ENCODE peak calls at places on chromosomes 3 and 15, in five cellular contexts. M is uterus, J is body of pancreas, G is prostate gland, F is spleen. R is an unnamed sample.

GRCh38 chr3:130939753-130940152 is 45.9 kb downstream of the ATP2C1 start:
- DNase-seq in M (no peak), J (no peak), G (no peak), F (no peak), R (no peak)

GRCh38 chr3:191235331-191236314 is 36.6 kb downstream of the OSTN start:
- DNase-seq in M (no peak), J (no peak), G (no peak), F (no peak), R (no peak)

GRCh38 chr15:70426065-70426821 is 328.5 kb upstream of the TLE3 start:
- DNase-seq in M (no peak), J (no peak), G (no peak), F (no peak), R (no peak)

GRCh38 chr3:96959902-96960596 is 145.7 kb downstream of the EPHA6 start:
- DNase-seq in M (no peak), J (no peak), G (no peak), F (no peak), R (no peak)

GRCh38 chr3:10783360-10784346 is 32.4 kb upstream of the SLC6A11 start:
- DNase-seq in M (no peak), J (no peak), G (no peak), F (no peak), R (no peak)

GRCh38 chr15:71443538-71443937 is 328.3 kb downstream of the THSD4 start:
- DNase-seq in M (peak; percentile 69), J (peak; percentile 57), G (peak; percentile 55), F (no peak), R (peak; percentile 62)

GRCh38 chr15:64507293-64507802 is 47.0 kb downstream of the ZNF609 start:
- DNase-seq in M (peak; percentile 76), J (peak; percentile 77), G (peak; percentile 32), F (peak; percentile 78), R (peak; percentile 58)

GRCh38 chr3:113736548-113737089 is 9.4 kb downstream of the NAA50 start:
- DNase-seq in M (no peak), J (no peak), G (peak; percentile 4), F (no peak), R (no peak)

GRCh38 chr3:182183716-182184430 is 472.1 kb downstream of the SOX2 start:
- DNase-seq in M (no peak), J (no peak), G (no peak), F (no peak), R (no peak)

GRCh38 chr15:26864664-26865191 is 2.1 kb upstream of the GABRA5 start:
- DNase-seq in M (no peak), J (no peak), G (no peak), F (no peak), R (no peak)

GRCh38 chr3:127210654-127210943 is 17.7 kb downstream of the PRR23E start:
- DNase-seq in M (no peak), J (no peak), G (no peak), F (no peak), R (no peak)

GRCh38 chr3:147419062-147419701 is 10.0 kb downstream of the ZIC1 start:
- DNase-seq in M (peak; percentile 45), J (peak; percentile 33), G (no peak), F (no peak), R (no peak)

GRCh38 chr3:177463863-177464262 is 266.6 kb upstream of the TBL1XR1 start:
- DNase-seq in M (no peak), J (no peak), G (no peak), F (no peak), R (no peak)

GRCh38 chr3:99708207-99708745 is 69.9 kb downstream of the COL8A1 start:
- DNase-seq in M (no peak), J (no peak), G (no peak), F (no peak), R (no peak)

GRCh38 chr3:13200951-13201350 is 127.7 kb upstream of the IQSEC1 start:
- DNase-seq in M (no peak), J (no peak), G (no peak), F (no peak), R (no peak)

GRCh38 chr3:170002829-170003228 is 35.0 kb upstream of the GPR160 start:
- DNase-seq in M (no peak), J (no peak), G (no peak), F (no peak), R (no peak)
- H3K27ac ChIP-seq in M (no peak overlapping the region), J (no peak overlapping the region), G (no peak overlapping the region), F (peak overlapping the region; percentile 84), R (peak overlapping the region; percentile 17)

DNA sequence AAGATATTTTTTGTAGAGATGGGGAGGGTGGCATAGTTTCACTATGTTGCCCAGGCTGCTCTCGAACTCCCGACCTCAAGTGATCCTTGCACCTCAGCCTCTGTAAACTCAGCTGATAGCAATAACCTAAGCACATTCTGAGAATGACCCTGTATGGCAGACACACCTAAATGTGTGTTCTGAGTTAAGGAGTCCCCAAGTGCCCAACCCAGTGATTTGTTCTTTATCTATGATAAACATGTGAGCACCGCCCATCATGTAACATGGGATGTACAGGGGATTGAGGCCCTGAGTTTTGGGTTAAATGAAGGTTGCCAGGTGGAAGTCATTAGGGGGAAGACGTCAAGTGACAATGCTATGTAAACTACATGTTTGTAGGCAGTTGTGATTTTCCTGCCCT is 5.7 kb downstream of the NCEH1 start:
- DNase-seq in M (no peak), J (no peak), G (no peak), F (no peak), R (no peak)
- TF ChIP-seq POLR2A in M (no peak), J (no peak), G (no peak), F (no peak), R (no peak)

DNA sequence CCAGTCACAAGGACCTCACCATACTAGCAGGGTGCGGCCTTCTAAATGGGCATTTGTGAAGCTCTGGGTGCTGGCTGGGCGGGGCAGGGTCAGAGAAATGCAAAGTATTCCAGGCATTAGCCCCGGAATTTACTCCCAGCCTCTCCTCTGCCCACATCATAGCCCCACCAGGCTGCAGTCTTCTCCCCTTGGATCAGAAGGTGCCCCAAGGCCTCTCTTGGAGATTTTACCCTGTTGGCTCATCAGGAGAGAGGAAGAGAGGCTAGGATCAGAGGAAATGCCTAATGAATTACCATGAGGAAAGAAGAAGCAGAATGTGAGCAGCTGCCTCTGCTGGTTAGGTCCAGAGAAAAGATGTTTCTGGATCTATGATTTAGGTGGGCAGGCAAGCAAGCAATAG is 65.7 kb downstream of the BDH1 start:
- DNase-seq in M (no peak), J (no peak), G (no peak), F (no peak), R (no peak)
- TF ChIP-seq CTCF in M (no peak), J (no peak), G (no peak), F (no peak), R (no peak)

DNA sequence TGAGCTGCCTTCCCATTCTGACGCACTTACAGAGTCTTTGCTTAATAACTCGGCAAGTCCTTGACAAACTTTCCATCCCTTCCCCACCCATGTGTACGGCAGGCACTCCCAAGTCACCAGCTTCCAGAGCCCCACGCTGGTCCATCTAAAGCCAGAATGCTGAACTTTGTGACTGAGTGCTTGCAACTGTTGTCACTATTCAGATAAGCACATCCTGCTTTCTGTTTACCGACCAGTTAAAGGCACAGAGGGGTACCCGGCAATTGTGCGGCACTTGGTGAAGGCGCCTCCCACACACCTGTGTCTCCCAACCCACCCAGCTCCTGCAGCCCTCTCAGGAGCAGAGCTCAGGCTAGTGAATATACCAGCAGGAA is 430.6 kb downstream of the FOXP1 start:
- DNase-seq in M (no peak), J (no peak), G (no peak), F (no peak), R (peak; percentile 82)
- H3K27ac ChIP-seq in M (no peak overlapping the region), J (no peak overlapping the region), G (no peak overlapping the region), F (no peak overlapping the region), R (peak overlapping the region; percentile 48)

GRCh38 chr15:101251830-101252820 is at the start of gene CHSY1:
- DNase-seq in M (peak; percentile 94), J (peak; percentile 87), G (peak; percentile 89), F (peak; percentile 98), R (peak; percentile 94)
- TF ChIP-seq POLR2A in M (peak; percentile 78), J (peak; percentile 60), G (peak; percentile 85), F (peak; percentile 73), R (peak; percentile 81)

GRCh38 chr3:36591959-36592358 is 172.4 kb downstream of the DCLK3 start:
- DNase-seq in M (no peak), J (no peak), G (no peak), F (no peak), R (no peak)
- TF ChIP-seq CTCF in M (no peak), J (no peak), G (no peak), F (no peak), R (no peak)

DNA sequence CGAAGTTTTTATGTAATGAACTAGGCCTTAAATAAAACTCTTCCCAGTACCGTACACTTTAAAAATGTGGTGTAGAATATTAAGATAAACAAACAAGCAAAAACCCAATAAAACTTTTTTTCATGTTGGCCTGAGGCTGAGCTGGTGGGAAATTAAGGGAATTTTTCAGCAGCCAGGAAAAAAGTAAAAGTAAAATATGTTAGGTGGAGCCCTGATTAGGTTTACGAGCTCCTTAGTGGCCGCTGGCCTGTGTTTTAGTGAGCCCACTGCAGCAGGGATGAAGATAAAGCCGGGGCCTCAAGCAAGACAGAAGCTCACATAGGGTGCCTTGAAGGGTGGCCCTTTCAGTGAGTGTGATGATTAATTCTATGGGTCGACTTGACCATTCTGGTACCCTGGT is 16.1 kb upstream of the ARL14 start:
- DNase-seq in M (no peak), J (no peak), G (no peak), F (no peak), R (no peak)
- H3K27ac ChIP-seq in M (no peak overlapping the region), J (no peak overlapping the region), G (no peak overlapping the region), F (no peak overlapping the region), R (no peak overlapping the region)

GRCh38 chr15:83708328-83708727 is 54.4 kb downstream of the ADAMTSL3 start:
- DNase-seq in M (no peak), J (no peak), G (no peak), F (no peak), R (no peak)
- TF ChIP-seq POLR2A in M (no peak), J (no peak), G (no peak), F (no peak), R (no peak)

R was measured in right lobe of liver.